ENCODE peak calls at places on chromosomes 1 and 21, in nine cellular contexts. T, G, P, O, M, H, U, K and C are unnamed samples.

GRCh38 chr21:25944672-25945213 is 210.0 kb downstream of the GABPA start:
- DNase-seq in T (no peak), M (no peak), K (no peak), O (no peak), U (no peak), H (no peak), G (no peak), P (no peak), C (no peak)

GRCh38 chr21:27418338-27418737 is 451.4 kb upstream of the ADAMTS5 start:
- DNase-seq in T (no peak), K (no peak), P (no peak), O (no peak), U (no peak), G (no peak), M (no peak), H (peak), C (no peak)

GRCh38 chr1:21868482-21868881 is 56.4 kb downstream of the LDLRAD2 start:
- DNase-seq in U (no peak), G (no peak), T (no peak), H (no peak), O (no peak), P (no peak), K (no peak), M (no peak), C (no peak)

GRCh38 chr1:36433102-36433501 is 17.1 kb downstream of the OSCP1 start:
- DNase-seq in O (no peak), U (no peak), H (no peak), G (no peak), M (no peak), P (no peak), T (no peak), K (no peak), C (no peak)

GRCh38 chr1:169484107-169484506 is 1.6 kb downstream of the SLC19A2 start:
- DNase-seq in U (no peak), K (no peak), P (no peak), G (no peak), M (no peak), O (no peak), T (no peak), H (no peak), C (no peak)

GRCh38 chr1:232873931-232874330 is 68.7 kb downstream of the MAP10 start:
- DNase-seq in T (no peak), U (peak), O (no peak), G (no peak), H (peak), K (no peak), M (no peak), P (no peak), C (no peak)

GRCh38 chr1:20494609-20495311 is 8.8 kb upstream of the CAMK2N1 start:
- DNase-seq in K (no peak), M (no peak), P (no peak), U (peak), G (no peak), T (no peak), O (no peak), H (peak), C (no peak)

GRCh38 chr1:37478451-37478871 is 4.1 kb downstream of the ZC3H12A start:
- DNase-seq in M (no peak), T (no peak), U (peak), K (peak), G (no peak), O (no peak), H (peak), P (no peak), C (no peak)

GRCh38 chr1:31182352-31182751 is 57.3 kb downstream of the NKAIN1 start:
- DNase-seq in P (no peak), U (peak), H (peak), O (peak), K (peak), G (peak), T (peak), M (peak), C (peak)

GRCh38 chr1:184739796-184740195 is 14.9 kb downstream of the EDEM3 start:
- DNase-seq in P (no peak), O (no peak), T (peak), U (no peak), G (no peak), K (no peak), M (no peak), H (no peak), C (no peak)

GRCh38 chr1:216081445-216081844 is 341.8 kb downstream of the USH2A start:
- DNase-seq in T (no peak), O (no peak), M (no peak), U (no peak), G (no peak), H (no peak), K (no peak), P (no peak), C (no peak)

GRCh38 chr21:32233055-32233546 is 45.7 kb downstream of the MIS18A start:
- DNase-seq in H (no peak), M (no peak), T (no peak), U (no peak), P (no peak), G (no peak), K (no peak), O (no peak), C (no peak)

GRCh38 chr21:45091540-45092322 is 17.4 kb downstream of the ADARB1 start:
- DNase-seq in K (no peak), P (no peak), O (no peak), U (peak), H (peak), M (no peak), T (no peak), G (no peak), C (no peak)

GRCh38 chr1:200409203-200409760 is 554 bp downstream of the ZNF281 start:
- DNase-seq in K (peak), P (peak), H (peak), U (peak), M (peak), G (peak), O (no peak), T (peak), C (peak)

GRCh38 chr1:19533626-19534025 is 48.3 kb upstream of the CAPZB start:
- DNase-seq in M (no peak), K (no peak), G (no peak), U (no peak), T (no peak), O (no peak), P (no peak), H (no peak), C (no peak)

GRCh38 chr1:153742411-153743142 is 14.7 kb downstream of the INTS3 start:
- DNase-seq in U (peak), G (no peak), P (no peak), O (peak), H (peak), K (peak), T (no peak), M (no peak), C (no peak)

GRCh38 chr1:198667186-198667585 is 28.3 kb downstream of the PTPRC start:
- DNase-seq in T (no peak), M (no peak), K (no peak), G (no peak), H (no peak), O (no peak), P (no peak), U (no peak), C (no peak)

GRCh38 chr1:159442428-159442827 is 2.9 kb downstream of the OR10J1 start:
- DNase-seq in U (no peak), P (no peak), O (no peak), G (no peak), H (no peak), M (no peak), T (no peak), K (no peak), C (no peak)

GRCh38 chr21:29849735-29850176 is 90.0 kb downstream of the GRIK1 start:
- DNase-seq in P (no peak), O (peak), G (peak), M (peak), T (peak), H (peak), U (peak), K (peak), C (no peak)

GRCh38 chr21:17441370-17441769 is 71.5 kb upstream of the CXADR start:
- DNase-seq in G (no peak), P (no peak), H (peak), O (no peak), K (no peak), U (peak), M (no peak), T (no peak), C (no peak)

GRCh38 chr1:10152709-10153284 is 57.6 kb upstream of the KIF1B start:
- DNase-seq in P (no peak), G (no peak), O (peak), K (peak), H (peak), U (peak), M (peak), T (no peak), C (peak)

GRCh38 chr1:200262326-200262965 is 147.4 kb downstream of the ZNF281 start:
- DNase-seq in H (no peak), T (no peak), O (no peak), U (no peak), M (no peak), K (peak), G (no peak), P (no peak), C (no peak)

GRCh38 chr21:45533731-45534571 is 8.3 kb downstream of the SLC19A1 start:
- DNase-seq in M (no peak), P (no peak), K (no peak), G (no peak), O (no peak), T (no peak), U (no peak), H (no peak), C (peak)

GRCh38 chr1:183822081-183822611 is 17.2 kb downstream of the RGL1 start:
- DNase-seq in T (no peak), K (no peak), O (peak), P (no peak), M (no peak), G (no peak), U (no peak), H (no peak), C (peak)

GRCh38 chr1:96425382-96426129 is 296.0 kb upstream of the PTBP2 start:
- DNase-seq in M (no peak), G (no peak), U (peak), K (no peak), T (no peak), H (no peak), O (no peak), P (no peak), C (no peak)